ENCODE peak calls at places on chromosomes 1 and 21, in four cellular contexts. D is GM23338, Q is breast epithelium, W is GM12891. K is an unnamed sample.

GRCh38 chr1:54810144-54810942 is 9.2 kb upstream of the TTC22 start:
- DNase-seq in Q (no peak), D (peak), W (peak), K (peak)

GRCh38 chr21:20649231-20649630 is 349.0 kb upstream of the NCAM2 start:
- DNase-seq in D (no peak), W (no peak), Q (no peak), K (no peak)

GRCh38 chr1:24277420-24278169 is 41.6 kb upstream of the GRHL3 start:
- DNase-seq in W (no peak), Q (no peak), D (no peak), K (no peak)

GRCh38 chr1:110746644-110747259 is 72.0 kb upstream of the KCNA3 start:
- DNase-seq in W (no peak), D (peak), Q (no peak), K (no peak)

GRCh38 chr1:17405898-17406759 is 33.3 kb downstream of the RCC2 start:
- DNase-seq in W (peak), Q (peak), D (peak), K (peak)

GRCh38 chr1:182835811-182836210 is 3.3 kb upstream of the DHX9 start:
- DNase-seq in Q (no peak), D (no peak), W (no peak), K (no peak)

GRCh38 chr1:31306278-31306677 is 9.4 kb downstream of the ZCCHC17 start:
- DNase-seq in Q (no peak), W (no peak), D (no peak), K (no peak)

GRCh38 chr21:29477347-29477746 is 178.6 kb downstream of the BACH1 start:
- DNase-seq in Q (no peak), D (no peak), W (no peak), K (no peak)

GRCh38 chr1:151799179-151800022 is 5.8 kb downstream of the LINGO4 start:
- DNase-seq in W (no peak), D (peak), Q (no peak), K (no peak)
- TF ChIP-seq POLR2AphosphoS5 in W (no peak), D (no peak), Q (no peak), K (no peak)

GRCh38 chr1:115771847-115772457 is 3.4 kb upstream of the CASQ2 start:
- DNase-seq in Q (no peak), D (peak), W (peak), K (peak)
- TF ChIP-seq POLR2AphosphoS5 in Q (peak), D (no peak), W (no peak), K (no peak)

GRCh38 chr1:178932966-178933603 is 62.2 kb upstream of the ANGPTL1 start:
- DNase-seq in Q (no peak), D (no peak), W (no peak), K (no peak)
- TF ChIP-seq POLR2AphosphoS5 in Q (no peak), D (no peak), W (no peak), K (no peak)

GRCh38 chr21:44871576-44872265 is 1.8 kb downstream of the PTTG1IP start:
- DNase-seq in D (no peak), W (no peak), Q (no peak), K (no peak)
- TF ChIP-seq POLR2AphosphoS5 in D (no peak), W (no peak), Q (no peak), K (no peak)

GRCh38 chr1:65813956-65814355 is 21.3 kb downstream of the PDE4B start:
- DNase-seq in W (no peak), D (no peak), Q (no peak), K (peak)

GRCh38 chr1:65817891-65818290 is 25.2 kb downstream of the PDE4B start:
- DNase-seq in W (no peak), D (no peak), Q (no peak), K (no peak)

GRCh38 chr1:65814752-65815151 is 22.1 kb downstream of the PDE4B start:
- DNase-seq in W (no peak), Q (no peak), D (no peak), K (no peak)

GRCh38 chr1:65812065-65812464 is 19.4 kb downstream of the PDE4B start:
- DNase-seq in Q (no peak), W (peak), D (peak), K (no peak)
- TF ChIP-seq POLR2AphosphoS5 in Q (no peak), W (no peak), D (no peak), K (no peak)

GRCh38 chr1:65229754-65230339 is 79.5 kb upstream of the DNAJC6 start:
- DNase-seq in Q (no peak), D (peak), W (no peak), K (no peak)
- TF ChIP-seq POLR2AphosphoS5 in Q (no peak), D (no peak), W (no peak), K (no peak)

GRCh38 chr1:230979952-230980351 is 1.1 kb downstream of the ARV1 start:
- DNase-seq in W (no peak), D (no peak), Q (no peak), K (no peak)
- TF ChIP-seq POLR2AphosphoS5 in W (no peak), D (no peak), Q (no peak), K (no peak)

GRCh38 chr1:226073184-226073950 is 10.9 kb downstream of the H3-3A start:
- DNase-seq in Q (no peak), D (no peak), W (no peak), K (no peak)

GRCh38 chr1:226074046-226074445 is 11.5 kb downstream of the H3-3A start:
- DNase-seq in D (no peak), W (no peak), Q (no peak), K (no peak)

GRCh38 chr1:226076378-226076777 is 13.9 kb downstream of the H3-3A start:
- DNase-seq in Q (no peak), W (no peak), D (no peak), K (no peak)

GRCh38 chr1:226069818-226070489 is 7.4 kb downstream of the H3-3A start:
- DNase-seq in D (no peak), Q (no peak), W (no peak), K (no peak)

GRCh38 chr1:226072347-226072746 is 9.8 kb downstream of the H3-3A start:
- DNase-seq in Q (no peak), D (no peak), W (no peak), K (no peak)
- TF ChIP-seq POLR2AphosphoS5 in Q (no peak), D (no peak), W (no peak), K (no peak)

GRCh38 chr1:223712184-223712855 is at the start of gene CAPN2:
- DNase-seq in Q (peak), W (peak), D (peak), K (peak)
- TF ChIP-seq POLR2AphosphoS5 in Q (peak), W (no peak), D (no peak), K (peak)

GRCh38 chr1:23227806-23228205 is 10.5 kb upstream of the HTR1D start:
- DNase-seq in Q (no peak), W (no peak), D (no peak), K (no peak)

GRCh38 chr1:23222331-23222730 is 5.0 kb upstream of the HTR1D start:
- DNase-seq in W (no peak), D (no peak), Q (no peak), K (no peak)

GRCh38 chr1:23222742-23223141 is 5.4 kb upstream of the HTR1D start:
- DNase-seq in Q (no peak), D (no peak), W (no peak), K (no peak)

GRCh38 chr1:23221107-23221506 is 3.8 kb upstream of the HTR1D start:
- DNase-seq in Q (no peak), D (no peak), W (no peak), K (no peak)

GRCh38 chr1:23224721-23225648 is 7.7 kb upstream of the HTR1D start:
- DNase-seq in W (no peak), Q (peak), D (peak), K (peak)
- TF ChIP-seq POLR2AphosphoS5 in W (no peak), Q (no peak), D (no peak), K (peak)

K was measured in SK-N-SH.